ENCODE peak calls at places on chromosomes 16 and 17, in four cellular contexts. F, Q, K and V are unnamed samples.

GRCh38 chr17:65855675-65856074 is 294.2 kb upstream of the AXIN2 start:
- ATAC-seq in F (no peak), Q (no peak), K (peak; percentile 55), V (no peak)

GRCh38 chr16:49528564-49529150 is 155.1 kb downstream of the C16orf78 start:
- ATAC-seq in F (peak; percentile 24), Q (peak; percentile 24), K (no peak), V (no peak)

GRCh38 chr17:17236295-17237025 is 508 bp downstream of the FLCN start:
- ATAC-seq in F (peak; percentile 17), Q (peak; percentile 16), K (peak; percentile 64), V (peak; percentile 4)

GRCh38 chr17:6162892-6163291 is 92.7 kb downstream of the WSCD1 start:
- ATAC-seq in F (no peak), Q (no peak), K (no peak), V (no peak)

GRCh38 chr17:66406701-66407644 is 104.6 kb downstream of the PRKCA start:
- ATAC-seq in F (no peak), Q (no peak), K (peak; percentile 50), V (no peak)

GRCh38 chr16:78893340-78893739 is 707.2 kb downstream of the MAF start:
- ATAC-seq in F (no peak), Q (peak; percentile 29), K (no peak), V (peak; percentile 75)

GRCh38 chr16:85123891-85124635 is 11.8 kb upstream of the CIBAR2 start:
- ATAC-seq in F (peak; percentile 83), Q (peak; percentile 56), K (peak; percentile 39), V (no peak)

GRCh38 chr16:87601322-87602004 is 845 bp upstream of the JPH3 start:
- ATAC-seq in F (no peak), Q (no peak), K (no peak), V (no peak)

GRCh38 chr17:77882481-77883212 is 75.9 kb upstream of the TNRC6C start:
- ATAC-seq in F (peak; percentile 57), Q (peak; percentile 74), K (peak; percentile 59), V (peak; percentile 83)

GRCh38 chr17:27535178-27535928 is 79.1 kb downstream of the KSR1 start:
- ATAC-seq in F (no peak), Q (no peak), K (no peak), V (no peak)

GRCh38 chr17:39212841-39213480 is 12.8 kb downstream of the STAC2 start:
- ATAC-seq in F (no peak), Q (peak; percentile 26), K (no peak), V (no peak)

GRCh38 chr17:65455972-65456343 is 105.5 kb downstream of the AXIN2 start:
- ATAC-seq in F (peak; percentile 84), Q (peak; percentile 91), K (no peak), V (peak; percentile 18)

GRCh38 chr16:85491798-85492616 is 121.1 kb upstream of the GSE1 start:
- ATAC-seq in F (peak; percentile 88), Q (peak; percentile 94), K (peak; percentile 19), V (no peak)

GRCh38 chr17:17580662-17581470 is 10.6 kb downstream of the PEMT start:
- ATAC-seq in F (peak; percentile 76), Q (peak; percentile 22), K (no peak), V (no peak)

GRCh38 chr17:74785096-74785980 is 9.2 kb upstream of the NAT9 start:
- ATAC-seq in F (no peak), Q (no peak), K (peak; percentile 70), V (no peak)

GRCh38 chr17:76737082-76737675 is at the start of gene SRSF2:
- ATAC-seq in F (peak; percentile 90), Q (peak; percentile 90), K (peak; percentile 81), V (peak; percentile 90)

GRCh38 chr16:50354629-50355456 is 13.9 kb downstream of the BRD7 start:
- ATAC-seq in F (no peak), Q (no peak), K (no peak), V (no peak)

GRCh38 chr17:54785643-54786258 is 114.9 kb upstream of the TOM1L1 start:
- ATAC-seq in F (no peak), Q (no peak), K (no peak), V (no peak)